ENCODE peak calls at places on chromosomes 5 and 9, in eight cellular contexts. I, K, W, S, A, J, M and V are unnamed samples.

GRCh38 chr5:38193015-38193581 is 65.3 kb upstream of the EGFLAM start:
- DNase-seq in I (no peak), K (peak), W (peak), S (peak), A (peak), J (peak), M (peak), V (peak)

GRCh38 chr5:163894645-163895044 is 389.2 kb downstream of the MAT2B start:
- DNase-seq in I (no peak), K (no peak), W (no peak), S (no peak), A (peak), J (no peak), M (no peak), V (no peak)

GRCh38 chr5:132001647-132002561 is 9.6 kb downstream of the ACSL6 start:
- DNase-seq in I (no peak), K (peak), W (no peak), S (no peak), A (peak), J (no peak), M (no peak), V (no peak)

GRCh38 chr9:108761530-108762347 is 94.0 kb downstream of the ACTL7B start:
- DNase-seq in I (no peak), K (peak), W (peak), S (peak), A (peak), J (peak), M (peak), V (peak)

GRCh38 chr9:33778700-33779351 is 16.5 kb upstream of the PRSS3 start:
- DNase-seq in I (no peak), K (no peak), W (peak), S (no peak), A (peak), J (no peak), M (peak), V (no peak)

GRCh38 chr5:1065143-1065750 is 46.6 kb downstream of the SLC12A7 start:
- DNase-seq in I (no peak), K (peak), W (no peak), S (no peak), A (no peak), J (no peak), M (no peak), V (peak)

GRCh38 chr9:93675336-93676150 is 99.2 kb downstream of the PHF2 start:
- DNase-seq in I (no peak), K (no peak), W (no peak), S (peak), A (no peak), J (peak), M (peak), V (peak)

GRCh38 chr5:143812085-143812705 is at the start of gene HMHB1:
- DNase-seq in I (no peak), K (no peak), W (no peak), S (no peak), A (no peak), J (no peak), M (no peak), V (no peak)

GRCh38 chr9:8365029-8365428 is 565.5 kb upstream of the DMAC1 start:
- DNase-seq in I (peak), K (no peak), W (no peak), S (no peak), A (peak), J (no peak), M (no peak), V (no peak)

GRCh38 chr5:136036991-136037705 is 8.4 kb downstream of the TGFBI start:
- DNase-seq in I (no peak), K (no peak), W (no peak), S (no peak), A (peak), J (peak), M (no peak), V (no peak)

GRCh38 chr5:158389786-158390185 is 530.8 kb upstream of the CLINT1 start:
- DNase-seq in I (no peak), K (no peak), W (peak), S (no peak), A (no peak), J (no peak), M (no peak), V (no peak)

GRCh38 chr5:140324834-140325195 is 21.6 kb downstream of the HBEGF start:
- DNase-seq in I (no peak), K (no peak), W (no peak), S (no peak), A (peak), J (no peak), M (no peak), V (no peak)

GRCh38 chr5:57410374-57411320 is 72.0 kb downstream of the ACTBL2 start:
- DNase-seq in I (no peak), K (no peak), W (no peak), S (no peak), A (no peak), J (no peak), M (no peak), V (no peak)

GRCh38 chr5:72598461-72599433 is 91.5 kb upstream of the ZNF366 start:
- DNase-seq in I (no peak), K (no peak), W (no peak), S (no peak), A (peak), J (no peak), M (no peak), V (no peak)

GRCh38 chr9:13750061-13750460 is 470.6 kb upstream of the MPDZ start:
- DNase-seq in I (no peak), K (no peak), W (no peak), S (no peak), A (peak), J (no peak), M (no peak), V (no peak)

GRCh38 chr5:138339086-138339456 is 1.0 kb downstream of the FAM53C start:
- DNase-seq in I (no peak), K (no peak), W (no peak), S (no peak), A (no peak), J (no peak), M (no peak), V (no peak)

GRCh38 chr9:35756743-35757526 is 2.9 kb upstream of the MSMP start:
- DNase-seq in I (no peak), K (peak), W (peak), S (peak), A (no peak), J (peak), M (peak), V (peak)

GRCh38 chr5:3607541-3608147 is 12.0 kb downstream of the IRX1 start:
- DNase-seq in I (no peak), K (no peak), W (no peak), S (no peak), A (no peak), J (no peak), M (no peak), V (no peak)

GRCh38 chr9:17631396-17631795 is 52.5 kb downstream of the SH3GL2 start:
- DNase-seq in I (no peak), K (no peak), W (no peak), S (no peak), A (peak), J (no peak), M (no peak), V (no peak)

GRCh38 chr9:87063246-87063645 is 115.9 kb upstream of the GAS1 start:
- DNase-seq in I (no peak), K (no peak), W (no peak), S (no peak), A (no peak), J (no peak), M (no peak), V (no peak)

GRCh38 chr5:139668064-139668880 is 20.1 kb downstream of the CXXC5 start:
- DNase-seq in I (no peak), K (peak), W (peak), S (no peak), A (no peak), J (peak), M (no peak), V (no peak)

GRCh38 chr5:91098581-91098980 is 284.5 kb downstream of the ARRDC3 start:
- DNase-seq in I (no peak), K (no peak), W (no peak), S (no peak), A (no peak), J (no peak), M (no peak), V (no peak)

GRCh38 chr9:76374702-76375543 is 19.3 kb downstream of the RFK start:
- DNase-seq in I (peak), K (peak), W (no peak), S (peak), A (peak), J (peak), M (peak), V (peak)

GRCh38 chr5:17114233-17114632 is 103.2 kb upstream of the BASP1 start:
- DNase-seq in I (no peak), K (no peak), W (no peak), S (no peak), A (no peak), J (no peak), M (no peak), V (no peak)

GRCh38 chr9:122228906-122229837 is at the start of gene LHX6:
- DNase-seq in I (no peak), K (no peak), W (no peak), S (no peak), A (peak), J (no peak), M (no peak), V (no peak)

GRCh38 chr5:127957183-127957582 is 126.4 kb upstream of the SLC12A2 start:
- DNase-seq in I (no peak), K (peak), W (peak), S (no peak), A (peak), J (no peak), M (no peak), V (no peak)

GRCh38 chr9:93304574-93305496 is 120.9 kb downstream of the WNK2 start:
- DNase-seq in I (no peak), K (peak), W (peak), S (peak), A (peak), J (peak), M (peak), V (peak)

GRCh38 chr9:111992523-111992922 is 95.9 kb downstream of the UGCG start:
- DNase-seq in I (no peak), K (no peak), W (no peak), S (no peak), A (peak), J (no peak), M (no peak), V (no peak)

GRCh38 chr9:134545213-134546211 is 96.1 kb upstream of the COL5A1 start:
- DNase-seq in I (peak), K (no peak), W (no peak), S (no peak), A (peak), J (no peak), M (no peak), V (no peak)

GRCh38 chr5:150411245-150411979 is 1.3 kb downstream of the CD74 start:
- DNase-seq in I (no peak), K (peak), W (no peak), S (peak), A (peak), J (peak), M (no peak), V (no peak)

GRCh38 chr5:73448451-73449136 is at the start of gene FOXD1:
- DNase-seq in I (peak), K (peak), W (peak), S (peak), A (peak), J (peak), M (peak), V (no peak)

GRCh38 chr9:134483361-134484184 is 157.3 kb downstream of the RXRA start:
- DNase-seq in I (no peak), K (no peak), W (peak), S (no peak), A (no peak), J (no peak), M (no peak), V (no peak)

GRCh38 chr5:7464182-7464581 is 68.2 kb downstream of the ADCY2 start:
- DNase-seq in I (no peak), K (no peak), W (no peak), S (no peak), A (no peak), J (no peak), M (no peak), V (no peak)
- TF ChIP-seq CTCF in I (no peak), K (no peak), W (no peak), S (no peak), A (no peak), J (no peak), M (no peak), V (no peak)

GRCh38 chr5:119070828-119071572 is at the start of gene DMXL1:
- DNase-seq in I (peak), K (peak), W (peak), S (peak), A (peak), J (peak), M (peak), V (peak)
- TF ChIP-seq CTCF in I (no peak), K (no peak), W (no peak), S (no peak), A (no peak), J (no peak), M (no peak), V (no peak)

GRCh38 chr5:107539726-107540330 is 130.9 kb downstream of the EFNA5 start:
- DNase-seq in I (no peak), K (no peak), W (no peak), S (no peak), A (no peak), J (no peak), M (no peak), V (no peak)
- TF ChIP-seq CTCF in I (no peak), K (no peak), W (no peak), S (no peak), A (no peak), J (no peak), M (no peak), V (no peak)

GRCh38 chr9:129887210-129888084 is 52.2 kb downstream of the USP20 start:
- DNase-seq in I (no peak), K (no peak), W (no peak), S (no peak), A (peak), J (peak), M (no peak), V (no peak)
- TF ChIP-seq CTCF in I (peak), K (no peak), W (no peak), S (no peak), A (peak), J (peak), M (no peak), V (no peak)

GRCh38 chr9:28946648-28947047 is 1373.4 kb upstream of the C9orf72 start:
- DNase-seq in I (no peak), K (no peak), W (no peak), S (no peak), A (no peak), J (no peak), M (no peak), V (no peak)

GRCh38 chr9:28956111-28956880 is 1383.0 kb upstream of the C9orf72 start:
- DNase-seq in I (no peak), K (no peak), W (no peak), S (no peak), A (no peak), J (no peak), M (no peak), V (no peak)

DNA sequence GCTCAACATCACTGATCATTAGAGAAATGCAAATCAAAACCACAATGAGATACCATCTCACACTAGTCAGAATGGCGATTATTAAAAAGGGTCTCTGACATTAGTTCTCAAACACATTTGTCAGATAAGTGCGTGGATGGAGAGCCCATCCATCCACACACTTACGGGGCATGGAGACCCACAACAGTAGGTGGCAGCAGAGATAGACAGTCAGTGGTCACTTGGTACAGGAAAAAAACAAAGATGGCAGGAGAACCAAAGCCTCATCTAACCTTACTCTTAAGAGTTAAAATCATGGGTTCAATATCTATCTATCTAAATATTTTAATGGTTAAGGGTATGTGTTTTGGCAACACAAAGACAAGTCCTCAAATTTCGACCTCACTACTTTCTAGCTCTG is 1378.7 kb upstream of the C9orf72 start:
- DNase-seq in I (no peak), K (no peak), W (peak), S (no peak), A (no peak), J (no peak), M (no peak), V (no peak)
- TF ChIP-seq CTCF in I (no peak), K (no peak), W (peak), S (no peak), A (no peak), J (no peak), M (no peak), V (no peak)

DNA sequence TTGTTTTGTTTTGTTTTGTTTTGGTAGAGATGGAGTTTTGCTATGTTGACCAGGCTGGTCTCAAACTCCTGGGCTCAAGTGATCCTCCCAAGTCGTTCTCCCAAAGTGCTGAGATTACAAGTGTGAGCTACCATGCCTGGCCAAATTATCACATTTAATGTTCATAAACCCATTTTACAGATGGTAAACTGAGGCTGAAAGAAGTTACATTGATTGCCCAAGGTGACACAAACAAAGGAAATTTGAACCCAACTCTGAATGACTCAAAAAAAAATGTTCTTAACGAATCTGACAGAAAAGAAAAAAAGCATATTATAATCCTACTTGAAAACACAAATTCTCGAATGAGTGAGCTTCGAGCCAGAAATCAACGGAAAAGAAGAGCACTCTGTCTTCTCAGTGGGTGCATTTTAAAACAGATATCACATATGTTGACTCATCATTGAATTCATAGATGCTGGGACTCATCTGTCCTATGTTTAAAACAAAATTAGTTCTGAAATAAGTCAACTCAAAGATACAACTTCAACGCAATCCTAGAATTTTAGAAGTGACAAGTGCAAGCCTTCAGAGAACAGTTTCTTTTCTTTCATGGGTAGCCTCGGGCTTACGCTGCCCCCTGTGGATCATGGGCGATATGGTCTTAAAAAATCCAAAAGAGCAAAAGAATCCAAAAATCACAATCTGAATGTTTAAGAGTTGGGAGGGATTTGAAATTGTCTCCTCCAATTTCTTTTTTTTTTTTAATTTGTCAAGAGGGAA is 28.4 kb downstream of the TIMD4 start:
- DNase-seq in I (no peak), K (no peak), W (no peak), S (no peak), A (no peak), J (no peak), M (peak), V (no peak)
- TF ChIP-seq CTCF in I (peak), K (peak), W (peak), S (peak), A (peak), J (peak), M (peak), V (no peak)

GRCh38 chr9:105475302-105475701 is 27.5 kb downstream of the FSD1L start:
- DNase-seq in I (no peak), K (no peak), W (no peak), S (no peak), A (peak), J (no peak), M (no peak), V (no peak)
- TF ChIP-seq CTCF in I (peak), K (peak), W (peak), S (no peak), A (peak), J (peak), M (no peak), V (no peak)

DNA sequence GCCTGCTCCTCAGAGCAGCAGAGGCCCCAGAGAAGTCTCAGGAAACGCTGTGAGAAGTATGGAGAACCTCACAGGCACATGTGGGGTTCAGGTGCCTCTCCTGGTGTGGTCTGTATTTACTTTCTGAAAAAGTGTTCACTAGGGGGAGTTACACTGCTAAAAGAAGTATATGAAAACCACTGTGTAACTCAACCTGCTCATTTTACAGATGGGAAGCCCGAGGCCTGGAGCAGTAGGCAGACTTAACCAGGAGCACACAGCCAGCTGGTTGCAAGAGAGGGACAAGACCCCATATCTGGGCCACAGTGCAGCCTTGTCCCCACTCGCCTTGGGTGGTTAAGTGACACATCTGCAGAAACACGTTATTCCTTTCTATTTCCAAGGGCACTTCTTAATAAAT is 112.8 kb upstream of the SAP30L start:
- DNase-seq in I (no peak), K (no peak), W (no peak), S (no peak), A (no peak), J (no peak), M (no peak), V (no peak)
- TF ChIP-seq CTCF in I (no peak), K (no peak), W (no peak), S (no peak), A (no peak), J (no peak), M (no peak), V (no peak)

DNA sequence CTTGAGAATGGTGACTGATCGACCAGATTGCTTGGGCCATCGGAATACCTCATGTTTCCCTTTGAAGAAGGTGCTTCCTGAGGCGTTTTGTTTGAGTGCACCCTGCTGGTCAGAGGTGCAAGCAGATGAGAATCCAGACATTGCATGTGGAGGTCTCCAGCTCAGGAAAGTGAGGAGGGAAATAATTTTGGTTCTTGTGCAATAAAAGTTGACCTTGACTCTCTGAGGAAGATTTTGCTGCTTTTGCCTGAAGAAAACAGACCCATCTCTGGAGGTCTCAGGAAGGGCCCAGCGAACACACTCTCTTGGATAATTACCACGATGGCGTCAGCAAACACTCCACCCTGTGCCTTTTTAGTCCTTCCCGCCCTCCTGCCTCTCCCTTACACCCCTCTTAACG is 69.7 kb downstream of the GRAMD2B start:
- DNase-seq in I (no peak), K (no peak), W (peak), S (peak), A (peak), J (no peak), M (peak), V (no peak)
- TF ChIP-seq CTCF in I (no peak), K (peak), W (peak), S (peak), A (peak), J (peak), M (no peak), V (no peak)